ENCODE peak calls at places on chromosomes 13 and 19, in seven cellular contexts. P is endothelial cell of umbilical vein, I is stomach, S is spleen, F is esophagus muscularis mucosa, A is GM12878, H is GM23338. M is an unnamed sample. For H3K36me3, the result is how much of the 10 kb centered on the place peaks cover.

GRCh38 chr19:12133069-12133468 is 7.1 kb downstream of the ZNF20 start:
- DNase-seq in P (no peak), I (no peak), S (no peak), F (no peak), A (no peak), H (peak), M (no peak)

GRCh38 chr13:80038371-80038770 is 302.6 kb downstream of the SPRY2 start:
- DNase-seq in P (peak), I (no peak), S (no peak), F (no peak), A (no peak), H (no peak), M (no peak)

GRCh38 chr19:44367024-44367423 is 10.5 kb upstream of the ZNF112 start:
- DNase-seq in P (peak), I (no peak), S (no peak), F (no peak), A (no peak), H (peak), M (no peak)

GRCh38 chr19:45278087-45278486 is 27.0 kb downstream of the MARK4 start:
- DNase-seq in P (no peak), I (no peak), S (no peak), F (no peak), A (no peak), H (no peak), M (no peak)

GRCh38 chr13:27622102-27622820 is 569 bp downstream of the POLR1D start:
- DNase-seq in P (peak), I (no peak), S (no peak), F (no peak), A (no peak), H (no peak), M (peak)

GRCh38 chr13:20716951-20717350 is 13.5 kb downstream of the IL17D start:
- DNase-seq in P (no peak), I (no peak), S (no peak), F (no peak), A (no peak), H (peak), M (no peak)

GRCh38 chr19:53945441-53945840 is 17.3 kb upstream of the CACNG8 start:
- DNase-seq in P (no peak), I (no peak), S (no peak), F (no peak), A (no peak), H (peak), M (no peak)

GRCh38 chr13:57629821-57630235 is 1.7 kb upstream of the PCDH17 start:
- DNase-seq in P (peak), I (peak), S (peak), F (peak), A (no peak), H (peak), M (peak)

GRCh38 chr19:30249911-30250310 is 122.3 kb upstream of the ZNF536 start:
- DNase-seq in P (no peak), I (no peak), S (no peak), F (no peak), A (no peak), H (no peak), M (no peak)

GRCh38 chr19:35293733-35294309 is 1.9 kb downstream of the MAG start:
- DNase-seq in P (no peak), I (no peak), S (no peak), F (no peak), A (no peak), H (peak), M (no peak)

GRCh38 chr13:97344250-97345175 is 89.5 kb upstream of the RAP2A start:
- DNase-seq in P (peak), I (peak), S (no peak), F (no peak), A (no peak), H (peak), M (peak)

DNA sequence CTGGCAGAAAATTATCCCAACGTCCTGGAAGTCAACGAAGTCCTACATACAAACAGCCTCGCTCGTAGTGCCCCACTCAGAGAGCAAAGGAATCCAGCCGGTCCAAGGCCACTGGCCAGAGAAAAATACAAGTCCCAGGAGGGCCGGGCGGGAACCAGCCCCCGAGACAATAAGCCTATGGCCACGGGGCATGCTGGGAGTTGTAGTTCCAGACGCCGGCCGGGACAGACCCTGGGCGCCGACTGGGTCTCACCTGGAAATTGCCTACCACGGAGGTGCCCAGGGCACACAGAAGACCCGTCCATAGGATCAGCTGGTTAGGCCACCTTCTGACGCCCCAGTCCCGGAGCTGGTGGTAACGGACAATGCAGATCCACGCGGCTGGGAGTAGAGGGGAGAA is 5.4 kb downstream of the TMEM150B start:
- DNase-seq in P (peak), I (no peak), S (no peak), F (no peak), A (no peak), H (peak), M (no peak)
- TF ChIP-seq POLR2AphosphoS5 in P (no peak), I (no peak), S (no peak), F (no peak), A (no peak), H (no peak), M (no peak)

DNA sequence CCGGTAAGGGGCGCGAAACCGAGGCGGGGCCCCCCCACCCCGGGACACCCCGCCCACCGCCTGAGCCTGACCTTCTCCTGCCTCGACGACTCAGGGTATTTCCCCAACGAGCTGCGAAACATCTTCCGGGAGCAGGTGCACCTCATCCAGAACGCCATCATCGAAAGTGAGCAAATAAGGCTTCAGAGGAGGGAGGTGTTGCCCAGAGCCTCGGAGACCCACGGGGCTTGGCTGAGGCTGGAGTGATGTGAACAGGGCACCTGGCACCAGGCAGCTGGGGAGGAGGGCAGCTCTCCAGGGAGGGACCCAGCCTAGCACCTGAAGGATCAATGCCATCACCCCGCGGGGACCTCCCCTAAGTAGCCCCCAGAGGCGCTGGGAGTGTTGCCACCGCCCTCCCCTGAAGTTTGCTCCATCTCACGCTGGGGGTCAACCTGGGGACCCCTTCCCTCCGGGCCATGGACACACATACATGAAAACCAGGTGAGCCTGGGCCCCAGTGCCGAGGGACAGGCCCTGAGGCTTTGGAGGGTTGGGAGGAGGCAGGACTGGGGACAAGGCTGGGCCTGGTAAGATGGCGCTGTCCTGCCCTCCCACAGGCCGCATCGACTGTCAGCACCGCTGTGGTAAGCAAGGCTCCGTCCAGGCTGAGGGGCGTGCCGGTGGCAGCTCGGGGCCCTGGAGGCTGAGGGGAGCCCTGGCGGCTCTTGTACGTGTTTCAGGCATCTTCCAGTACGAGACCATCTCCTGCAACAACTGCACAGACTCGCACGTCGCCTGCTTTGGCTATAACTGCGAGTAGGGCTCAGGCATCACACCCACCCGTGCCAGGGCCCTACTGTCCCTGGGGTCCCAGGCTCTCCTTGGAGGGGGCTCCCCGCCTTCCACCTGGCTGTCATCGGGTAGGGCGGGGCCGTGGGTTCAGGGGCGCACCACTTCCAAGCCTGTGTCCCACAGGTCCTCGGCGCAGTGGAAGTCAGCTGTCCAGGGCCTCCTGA is 914 bp downstream of the IZUMO4 start:
- DNase-seq in P (no peak), I (no peak), S (peak), F (no peak), A (no peak), H (peak), M (peak)
- H3K27ac ChIP-seq in P (no peak), I (peak), S (peak), F (peak), A (peak), H (peak), M (peak)

DNA sequence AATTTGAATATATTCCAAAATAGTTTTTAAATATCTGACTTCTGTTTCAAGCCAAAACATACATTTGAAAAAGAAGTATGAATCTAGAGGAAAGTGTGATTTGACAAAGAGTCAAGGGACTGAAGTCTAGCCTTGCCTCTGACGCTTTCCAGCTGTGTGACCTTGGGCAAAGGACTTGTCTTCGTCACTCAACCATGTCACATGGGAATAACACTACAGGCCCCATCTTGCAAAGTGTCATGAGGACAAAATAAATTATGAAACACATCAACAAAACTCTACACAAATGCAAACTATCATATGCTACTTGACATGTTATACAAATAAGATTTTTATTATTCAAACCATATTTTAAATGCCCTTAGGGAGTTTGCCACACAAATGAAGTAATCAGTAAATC is 73.0 kb downstream of the CYSLTR2 start:
- DNase-seq in P (no peak), I (no peak), S (no peak), F (no peak), A (no peak), H (no peak), M (no peak)
- H3K36me3 ChIP-seq in P (under half), I (under half), S (under half), F (under half), A (under half), H (under half), M (under half)

DNA sequence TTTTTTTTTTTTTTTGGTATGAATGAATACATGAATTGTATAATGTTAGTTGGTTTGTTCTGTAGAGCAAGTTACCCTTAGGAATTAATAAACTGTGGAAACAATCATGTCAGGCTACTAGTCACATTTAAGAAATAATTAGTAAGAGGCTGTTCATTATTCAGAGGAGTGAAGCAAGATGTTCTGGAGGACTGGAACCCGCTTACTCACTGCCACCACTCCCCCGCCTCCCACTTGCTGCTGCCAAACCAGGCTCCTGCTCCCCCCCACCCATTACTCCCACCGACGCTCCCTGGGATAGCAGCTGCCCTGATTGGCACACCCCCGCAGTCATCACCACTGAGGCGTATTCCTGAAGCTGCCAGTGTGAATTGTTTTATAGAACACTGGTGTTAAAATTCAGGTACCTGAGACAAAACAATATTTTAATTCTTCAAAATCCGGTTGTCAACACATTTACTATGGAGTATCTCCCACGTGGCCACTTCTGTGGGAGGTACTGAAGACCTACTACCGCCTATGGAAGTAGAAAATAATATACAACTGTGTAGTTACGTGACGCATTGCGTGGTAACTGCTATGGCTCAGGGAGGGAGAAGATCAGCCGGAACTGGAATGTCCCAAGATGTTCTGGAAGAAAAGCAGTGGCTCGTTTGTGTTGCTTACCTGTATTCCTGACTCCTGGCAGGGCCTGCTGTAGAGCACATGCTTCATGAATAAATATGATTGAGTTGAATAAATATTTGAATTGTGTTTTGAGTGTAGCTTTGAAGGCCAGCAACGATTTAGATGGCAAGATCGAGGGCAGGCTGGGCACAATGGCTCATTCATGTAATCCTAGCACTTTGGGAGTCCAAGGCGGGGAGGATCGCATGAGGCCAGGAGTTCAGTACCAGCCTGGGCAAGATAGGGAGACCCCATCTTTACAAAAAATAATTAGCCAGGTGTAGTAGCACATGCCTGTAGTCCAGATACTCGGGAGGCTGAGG is 1.7 kb downstream of the DPY19L3 start:
- DNase-seq in P (no peak), I (peak), S (no peak), F (peak), A (no peak), H (no peak), M (peak)
- TF ChIP-seq POLR2AphosphoS5 in P (no peak), I (peak), S (no peak), F (no peak), A (no peak), H (no peak), M (no peak)

DNA sequence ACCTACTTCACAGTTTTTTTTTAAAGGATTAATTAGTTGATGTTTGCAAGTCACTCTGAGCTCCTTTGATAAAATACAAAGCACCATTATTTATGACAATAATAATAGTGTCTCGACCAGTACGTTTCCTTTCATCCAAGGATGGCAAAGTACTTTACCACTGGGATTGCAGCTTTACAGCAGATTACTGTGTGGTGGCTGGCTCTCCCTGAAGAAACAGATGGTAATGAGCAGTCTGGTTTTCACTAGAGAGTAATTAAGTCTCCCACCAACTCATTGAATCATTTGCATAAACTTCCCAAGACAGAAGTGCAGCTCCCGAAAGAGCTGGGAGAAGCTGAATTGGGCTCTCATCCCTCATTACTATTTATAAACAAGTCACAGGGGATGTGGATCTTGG is 48.7 kb downstream of the KLF5 start:
- DNase-seq in P (no peak), I (no peak), S (no peak), F (no peak), A (no peak), H (no peak), M (no peak)
- H3K27ac ChIP-seq in P (no peak), I (no peak), S (no peak), F (no peak), A (no peak), H (no peak), M (no peak)

GRCh38 chr19:5896365-5897076 is 7.1 kb downstream of the NDUFA11 start:
- DNase-seq in P (no peak), I (no peak), S (no peak), F (no peak), A (no peak), H (no peak), M (no peak)

GRCh38 chr19:5895890-5896289 is 7.7 kb downstream of the NDUFA11 start:
- DNase-seq in P (no peak), I (no peak), S (no peak), F (no peak), A (no peak), H (no peak), M (no peak)

GRCh38 chr19:5895409-5895808 is 8.2 kb downstream of the NDUFA11 start:
- DNase-seq in P (no peak), I (no peak), S (no peak), F (no peak), A (no peak), H (no peak), M (no peak)

GRCh38 chr19:5899728-5900526 is 3.7 kb downstream of the NDUFA11 start:
- DNase-seq in P (no peak), I (no peak), S (no peak), F (no peak), A (no peak), H (no peak), M (no peak)

GRCh38 chr19:5897189-5897969 is 6.2 kb downstream of the NDUFA11 start:
- DNase-seq in P (no peak), I (no peak), S (no peak), F (no peak), A (no peak), H (peak), M (no peak)
- H3K36me3 ChIP-seq in P (under half), I (under half), S (under half), F (half or more), A (under half), H (under half), M (under half)

DNA sequence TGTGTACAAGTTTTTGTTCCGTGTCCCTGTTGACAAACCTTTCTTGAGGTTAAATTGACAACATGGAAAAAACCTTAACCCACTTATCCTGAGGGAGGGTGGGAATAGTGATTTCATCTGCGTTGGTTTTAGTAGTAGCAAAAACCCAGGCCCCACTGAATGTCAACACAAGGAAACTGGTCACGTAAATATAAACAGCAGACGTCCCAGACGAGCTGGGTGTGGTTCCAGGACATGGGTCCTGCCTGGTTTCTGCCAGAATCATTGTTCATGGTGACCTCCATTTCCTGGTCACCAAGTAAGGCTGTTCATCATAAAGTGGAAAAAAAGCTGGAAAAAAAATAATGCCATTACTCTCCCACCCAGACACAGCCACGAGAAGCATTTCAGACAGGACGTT is 16.9 kb upstream of the F2RL3 start:
- DNase-seq in P (peak), I (peak), S (no peak), F (no peak), A (no peak), H (no peak), M (peak)
- TF ChIP-seq POLR2AphosphoS5 in P (peak), I (no peak), S (no peak), F (peak), A (no peak), H (no peak), M (no peak)

GRCh38 chr13:111380431-111380830 is 60.0 kb downstream of the TEX29 start:
- DNase-seq in P (no peak), I (peak), S (peak), F (no peak), A (no peak), H (no peak), M (no peak)
- H3K27ac ChIP-seq in P (no peak), I (no peak), S (no peak), F (no peak), A (no peak), H (no peak), M (no peak)

GRCh38 chr19:4059493-4059880 is 7.2 kb downstream of the ZBTB7A start:
- DNase-seq in P (no peak), I (peak), S (no peak), F (no peak), A (no peak), H (no peak), M (peak)
- H3K36me3 ChIP-seq in P (under half), I (under half), S (under half), F (under half), A (under half), H (under half), M (under half)

DNA sequence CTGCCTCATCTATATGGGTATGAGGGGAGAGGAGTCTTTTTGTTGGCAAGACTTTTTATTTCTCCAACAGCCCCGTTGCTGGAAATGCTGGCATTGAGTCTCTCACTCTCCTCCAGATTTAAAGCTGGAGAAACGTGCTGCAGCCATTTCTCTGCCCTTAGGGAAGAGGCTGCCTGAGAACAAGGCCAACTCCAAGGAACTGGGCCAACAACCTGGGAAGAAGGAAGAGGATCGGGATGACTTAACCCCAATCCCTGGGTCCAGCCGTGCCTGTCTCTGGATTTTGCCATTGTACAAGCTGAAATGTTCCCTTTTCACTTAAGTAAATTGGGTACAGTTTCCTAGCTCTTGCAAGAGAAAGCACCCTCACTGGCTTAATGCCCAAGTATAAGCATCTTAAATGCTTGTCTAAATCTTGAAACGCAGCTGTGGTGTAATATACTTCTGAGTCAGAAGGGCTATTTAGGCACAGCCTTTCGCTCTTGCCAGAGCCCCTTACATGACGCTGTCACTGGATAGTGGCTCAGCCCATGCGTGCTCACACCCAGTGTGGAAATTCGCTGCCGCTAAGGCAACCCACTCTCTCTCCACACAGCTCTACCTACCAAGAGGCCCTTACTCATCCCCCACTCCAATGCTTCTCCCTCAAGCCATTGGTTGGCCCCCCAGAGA is 24.1 kb downstream of the UQCRFS1 start:
- DNase-seq in P (no peak), I (no peak), S (no peak), F (no peak), A (no peak), H (no peak), M (no peak)
- TF ChIP-seq POLR2AphosphoS5 in P (no peak), I (no peak), S (no peak), F (no peak), A (no peak), H (no peak), M (no peak)